ENCODE peak calls at places on chromosomes 16 and 17, in nine cellular contexts. X is EL, N is fibroblast of the aortic adventitia, E is T-helper 1 cell, H is activated T-helper 1 cell treated with Interleukin-2 at 50 U/mL for 16 hours, F is mesenchymal stem cell, S is NCI-H1105, W is fibroblast of lung, B is natural killer cell. L is an unnamed sample.

GRCh38 chr16:8958344-8958808 is 5.3 kb downstream of the USP7 start:
- DNase-seq in X (peak), N (peak), E (no peak), H (no peak), F (peak), S (no peak), W (peak), B (no peak), L (no peak)

GRCh38 chr17:21213005-21213404 is 956 bp downstream of the TMEM11 start:
- DNase-seq in X (no peak), N (no peak), E (no peak), H (no peak), F (no peak), S (no peak), W (no peak), B (no peak), L (no peak)

GRCh38 chr17:32253117-32253611 is 12.5 kb upstream of the RHBDL3 start:
- DNase-seq in X (peak), N (peak), E (no peak), H (peak), F (peak), S (peak), W (peak), B (peak), L (peak)

GRCh38 chr16:50303605-50304466 is 37.5 kb downstream of the ADCY7 start:
- DNase-seq in X (no peak), N (no peak), E (peak), H (no peak), F (peak), S (no peak), W (peak), B (peak), L (no peak)

GRCh38 chr17:10683853-10684252 is 13.5 kb downstream of the SCO1 start:
- DNase-seq in X (peak), N (peak), E (no peak), H (no peak), F (peak), S (no peak), W (peak), B (no peak), L (no peak)

GRCh38 chr16:85315871-85316270 is 203.6 kb upstream of the CIBAR2 start:
- DNase-seq in X (no peak), N (no peak), E (no peak), H (no peak), F (no peak), S (no peak), W (no peak), B (no peak), L (no peak)

GRCh38 chr17:76995352-76996105 is 127.3 kb downstream of the MGAT5B start:
- DNase-seq in X (no peak), N (no peak), E (no peak), H (no peak), F (no peak), S (no peak), W (no peak), B (no peak), L (no peak)

GRCh38 chr17:4839221-4839620 is 6.1 kb downstream of the MINK1 start:
- DNase-seq in X (no peak), N (no peak), E (no peak), H (no peak), F (no peak), S (no peak), W (no peak), B (no peak), L (no peak)

GRCh38 chr17:65554568-65555223 is 6.8 kb downstream of the AXIN2 start:
- DNase-seq in X (peak), N (peak), E (no peak), H (no peak), F (peak), S (no peak), W (peak), B (no peak), L (peak)

GRCh38 chr16:27401768-27402568 is at the start of gene IL21R:
- DNase-seq in X (peak), N (peak), E (peak), H (peak), F (no peak), S (peak), W (peak), B (peak), L (no peak)

GRCh38 chr17:81036128-81036891 is 1.4 kb downstream of the BAIAP2 start:
- DNase-seq in X (no peak), N (peak), E (no peak), H (no peak), F (peak), S (no peak), W (peak), B (no peak), L (no peak)

GRCh38 chr16:77472262-77472661 is 37.4 kb upstream of the ADAMTS18 start:
- DNase-seq in X (no peak), N (no peak), E (no peak), H (no peak), F (no peak), S (no peak), W (no peak), B (no peak), L (no peak)

GRCh38 chr17:18916816-18917496 is 35.0 kb upstream of the SLC5A10 start:
- DNase-seq in X (peak), N (peak), E (no peak), H (no peak), F (no peak), S (no peak), W (peak), B (no peak), L (no peak)

GRCh38 chr17:57356722-57357391 is 100.5 kb downstream of the MSI2 start:
- DNase-seq in X (no peak), N (no peak), E (no peak), H (no peak), F (no peak), S (no peak), W (peak), B (no peak), L (no peak)

GRCh38 chr16:17246974-17247718 is 223.6 kb downstream of the XYLT1 start:
- DNase-seq in X (no peak), N (no peak), E (no peak), H (no peak), F (no peak), S (no peak), W (no peak), B (no peak), L (no peak)

GRCh38 chr17:7997186-7997585 is 5.2 kb upstream of the GUCY2D start:
- DNase-seq in X (peak), N (peak), E (no peak), H (no peak), F (peak), S (no peak), W (peak), B (no peak), L (no peak)

GRCh38 chr17:62687997-62688396 is 60.5 kb downstream of the MRC2 start:
- DNase-seq in X (no peak), N (no peak), E (no peak), H (no peak), F (no peak), S (no peak), W (no peak), B (no peak), L (no peak)

GRCh38 chr17:14121952-14122351 is 52.6 kb downstream of the COX10 start:
- DNase-seq in X (no peak), N (no peak), E (no peak), H (no peak), F (no peak), S (no peak), W (no peak), B (no peak), L (no peak)

GRCh38 chr17:57195790-57196460 is 60.4 kb upstream of the MSI2 start:
- DNase-seq in X (no peak), N (no peak), E (no peak), H (no peak), F (no peak), S (no peak), W (peak), B (no peak), L (peak)

GRCh38 chr16:47519996-47520679 is 59.0 kb downstream of the PHKB start:
- DNase-seq in X (no peak), N (no peak), E (no peak), H (no peak), F (no peak), S (no peak), W (no peak), B (no peak), L (no peak)

GRCh38 chr17:8828517-8828875 is 29.3 kb upstream of the MFSD6L start:
- DNase-seq in X (no peak), N (no peak), E (no peak), H (no peak), F (no peak), S (no peak), W (no peak), B (no peak), L (no peak)

GRCh38 chr17:41534899-41535546 is 6.9 kb upstream of the KRT19 start:
- DNase-seq in X (no peak), N (no peak), E (no peak), H (no peak), F (no peak), S (no peak), W (no peak), B (no peak), L (no peak)

GRCh38 chr16:2149630-2150417 is 1.4 kb downstream of the RAB26 start:
- DNase-seq in X (peak), N (no peak), E (no peak), H (no peak), F (no peak), S (no peak), W (peak), B (no peak), L (no peak)

GRCh38 chr17:74858672-74859438 is 830 bp downstream of the GRIN2C start:
- DNase-seq in X (peak), N (no peak), E (no peak), H (no peak), F (no peak), S (no peak), W (no peak), B (no peak), L (no peak)

GRCh38 chr16:12507366-12507765 is 296.3 kb downstream of the CPPED1 start:
- DNase-seq in X (peak), N (no peak), E (no peak), H (no peak), F (peak), S (no peak), W (no peak), B (no peak), L (no peak)

GRCh38 chr16:66385415-66385814 is 18.9 kb downstream of the CDH5 start:
- DNase-seq in X (no peak), N (no peak), E (no peak), H (no peak), F (no peak), S (no peak), W (no peak), B (no peak), L (no peak)

GRCh38 chr17:55641559-55642160 is 81.0 kb downstream of the TMEM100 start:
- DNase-seq in X (peak), N (peak), E (peak), H (no peak), F (peak), S (no peak), W (peak), B (no peak), L (peak)

GRCh38 chr16:67842509-67843342 is 606 bp downstream of the THAP11 start:
- DNase-seq in X (peak), N (peak), E (peak), H (peak), F (peak), S (no peak), W (peak), B (peak), L (peak)

GRCh38 chr16:28136751-28137434 is 73.4 kb upstream of the GSG1L start:
- DNase-seq in X (no peak), N (peak), E (peak), H (peak), F (no peak), S (no peak), W (no peak), B (no peak), L (no peak)

GRCh38 chr16:86029131-86029741 is 130.3 kb downstream of the IRF8 start:
- DNase-seq in X (peak), N (peak), E (no peak), H (no peak), F (peak), S (no peak), W (peak), B (no peak), L (no peak)

GRCh38 chr17:77375917-77376651 is 235.3 kb downstream of the SEC14L1 start:
- DNase-seq in X (peak), N (peak), E (peak), H (peak), F (peak), S (no peak), W (peak), B (peak), L (no peak)

GRCh38 chr16:54939537-54940278 is 9.0 kb downstream of the IRX5 start:
- DNase-seq in X (no peak), N (no peak), E (no peak), H (no peak), F (no peak), S (no peak), W (peak), B (no peak), L (no peak)

GRCh38 chr17:81097134-81097942 is 62.4 kb downstream of the BAIAP2 start:
- DNase-seq in X (peak), N (peak), E (no peak), H (no peak), F (peak), S (no peak), W (peak), B (peak), L (peak)

L was measured in prostate gland.